ENCODE peak calls at places on chromosomes 3 and 15, in seven cellular contexts. One of them, this sample, is unnamed.

GRCh38 chr3:37969601-37970100 is 20.9 kb upstream of the VILL start:
- DNase-seq in trophoblast cell: no peak
- DNase-seq in IMR-90: no peak
- DNase-seq in neuronal stem cell: no peak
- DNase-seq in mesenchymal stem cell: no peak
- DNase-seq in H1: no peak
- DNase-seq in mesendoderm: no peak
- DNase-seq in this sample: peak

GRCh38 chr3:68306571-68306970 is 625.8 kb downstream of the TAFA4 start:
- DNase-seq in mesendoderm: peak
- DNase-seq in trophoblast cell: no peak
- DNase-seq in neuronal stem cell: peak
- DNase-seq in IMR-90: no peak
- DNase-seq in H1: no peak
- DNase-seq in mesenchymal stem cell: peak
- DNase-seq in this sample: peak

GRCh38 chr3:9681723-9682081 is 21.9 kb upstream of the CPNE9 start:
- DNase-seq in trophoblast cell: no peak
- DNase-seq in IMR-90: no peak
- DNase-seq in neuronal stem cell: no peak
- DNase-seq in mesendoderm: no peak
- DNase-seq in mesenchymal stem cell: no peak
- DNase-seq in H1: no peak
- DNase-seq in this sample: no peak

GRCh38 chr15:57165992-57166391 is 210.3 kb upstream of the CGNL1 start:
- DNase-seq in neuronal stem cell: no peak
- DNase-seq in trophoblast cell: no peak
- DNase-seq in mesenchymal stem cell: peak
- DNase-seq in IMR-90: peak
- DNase-seq in mesendoderm: no peak
- DNase-seq in H1: no peak
- DNase-seq in this sample: no peak

GRCh38 chr3:142251951-142252350 is 26.6 kb upstream of the GK5 start:
- DNase-seq in neuronal stem cell: no peak
- DNase-seq in H1: no peak
- DNase-seq in trophoblast cell: no peak
- DNase-seq in mesendoderm: peak
- DNase-seq in mesenchymal stem cell: no peak
- DNase-seq in IMR-90: no peak
- DNase-seq in this sample: no peak

GRCh38 chr3:194808709-194809108 is 123.0 kb downstream of the FAM43A start:
- DNase-seq in mesenchymal stem cell: peak
- DNase-seq in neuronal stem cell: no peak
- DNase-seq in IMR-90: peak
- DNase-seq in H1: no peak
- DNase-seq in mesendoderm: no peak
- DNase-seq in trophoblast cell: no peak
- DNase-seq in this sample: no peak

GRCh38 chr3:173748140-173748539 is 350.6 kb downstream of the NLGN1 start:
- DNase-seq in mesendoderm: no peak
- DNase-seq in trophoblast cell: peak
- DNase-seq in mesenchymal stem cell: no peak
- DNase-seq in neuronal stem cell: no peak
- DNase-seq in H1: no peak
- DNase-seq in IMR-90: no peak
- DNase-seq in this sample: no peak

GRCh38 chr3:22161315-22161714 is 410.3 kb upstream of the ZNF385D start:
- DNase-seq in neuronal stem cell: no peak
- DNase-seq in trophoblast cell: no peak
- DNase-seq in mesenchymal stem cell: no peak
- DNase-seq in H1: no peak
- DNase-seq in mesendoderm: no peak
- DNase-seq in IMR-90: no peak
- DNase-seq in this sample: no peak

GRCh38 chr15:99076109-99076508 is 28.8 kb upstream of the SYNM start:
- DNase-seq in H1: no peak
- DNase-seq in mesendoderm: no peak
- DNase-seq in trophoblast cell: no peak
- DNase-seq in mesenchymal stem cell: no peak
- DNase-seq in IMR-90: no peak
- DNase-seq in neuronal stem cell: no peak
- DNase-seq in this sample: no peak

GRCh38 chr3:11553436-11554235 is 90.1 kb downstream of the VGLL4 start:
- DNase-seq in mesenchymal stem cell: peak
- DNase-seq in mesendoderm: no peak
- DNase-seq in trophoblast cell: no peak
- DNase-seq in IMR-90: peak
- DNase-seq in neuronal stem cell: no peak
- DNase-seq in H1: no peak
- DNase-seq in this sample: no peak

GRCh38 chr3:192597511-192597910 is 129.8 kb downstream of the FGF12 start:
- DNase-seq in IMR-90: no peak
- DNase-seq in neuronal stem cell: no peak
- DNase-seq in trophoblast cell: peak
- DNase-seq in H1: no peak
- DNase-seq in mesenchymal stem cell: no peak
- DNase-seq in mesendoderm: peak
- DNase-seq in this sample: no peak

GRCh38 chr3:182116386-182116785 is 404.7 kb downstream of the SOX2 start:
- DNase-seq in mesenchymal stem cell: no peak
- DNase-seq in IMR-90: no peak
- DNase-seq in neuronal stem cell: no peak
- DNase-seq in trophoblast cell: no peak
- DNase-seq in mesendoderm: no peak
- DNase-seq in H1: no peak
- DNase-seq in this sample: no peak

GRCh38 chr3:45011756-45012441 is 14.2 kb upstream of the CLEC3B start:
- DNase-seq in H1: no peak
- DNase-seq in IMR-90: peak
- DNase-seq in trophoblast cell: peak
- DNase-seq in mesenchymal stem cell: peak
- DNase-seq in neuronal stem cell: no peak
- DNase-seq in mesendoderm: peak
- DNase-seq in this sample: no peak

GRCh38 chr15:52236015-52236414 is 44.8 kb upstream of the GNB5 start:
- DNase-seq in mesendoderm: peak
- DNase-seq in IMR-90: no peak
- DNase-seq in mesenchymal stem cell: no peak
- DNase-seq in trophoblast cell: no peak
- DNase-seq in H1: no peak
- DNase-seq in neuronal stem cell: no peak
- DNase-seq in this sample: no peak

GRCh38 chr3:191070762-191071365 is 128.2 kb upstream of the OSTN start:
- DNase-seq in trophoblast cell: no peak
- DNase-seq in H1: no peak
- DNase-seq in neuronal stem cell: no peak
- DNase-seq in mesenchymal stem cell: no peak
- DNase-seq in mesendoderm: no peak
- DNase-seq in IMR-90: peak
- DNase-seq in this sample: no peak

GRCh38 chr15:94070341-94071275 is 160.8 kb upstream of the MCTP2 start:
- DNase-seq in H1: no peak
- DNase-seq in mesendoderm: peak
- DNase-seq in mesenchymal stem cell: peak
- DNase-seq in neuronal stem cell: no peak
- DNase-seq in trophoblast cell: no peak
- DNase-seq in IMR-90: no peak
- DNase-seq in this sample: peak
- H2BK5ac ChIP-seq in H1: no peak
- H2BK5ac ChIP-seq in mesendoderm: no peak
- H2BK5ac ChIP-seq in mesenchymal stem cell: no peak
- H2BK5ac ChIP-seq in neuronal stem cell: no peak
- H2BK5ac ChIP-seq in trophoblast cell: no peak
- H2BK5ac ChIP-seq in IMR-90: no peak
- H2BK5ac ChIP-seq in this sample: peak

GRCh38 chr15:77689821-77690220 is 57.1 kb upstream of the LINGO1 start:
- DNase-seq in trophoblast cell: no peak
- DNase-seq in IMR-90: no peak
- DNase-seq in mesendoderm: no peak
- DNase-seq in mesenchymal stem cell: no peak
- DNase-seq in neuronal stem cell: no peak
- DNase-seq in H1: no peak
- DNase-seq in this sample: no peak
- H2AK5ac ChIP-seq in trophoblast cell: no peak
- H2AK5ac ChIP-seq in IMR-90: no peak
- H2AK5ac ChIP-seq in mesendoderm: no peak
- H2AK5ac ChIP-seq in mesenchymal stem cell: no peak
- H2AK5ac ChIP-seq in neuronal stem cell: no peak
- H2AK5ac ChIP-seq in H1: no peak
- H2AK5ac ChIP-seq in this sample: no peak

DNA sequence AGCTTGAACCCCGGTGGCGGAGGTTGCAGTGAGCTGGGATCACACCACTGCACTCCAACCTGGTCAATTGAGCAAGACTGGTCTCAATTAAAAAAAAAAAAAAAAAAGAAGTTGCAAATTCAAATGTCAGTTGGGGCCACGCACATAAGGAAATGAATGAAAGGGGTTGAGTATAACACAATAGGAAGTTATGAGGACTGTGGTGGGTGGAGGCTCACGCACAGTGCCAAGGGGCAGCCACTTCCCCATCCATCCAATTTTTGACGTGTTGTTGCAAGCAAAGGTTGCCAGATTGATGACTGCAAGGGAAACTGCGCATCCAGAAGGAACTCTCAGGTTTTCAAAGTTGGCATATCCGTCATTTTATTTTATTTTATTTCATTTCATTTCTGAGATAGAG is 532.2 kb downstream of the NTRK3 start:
- DNase-seq in H1: no peak
- DNase-seq in IMR-90: no peak
- DNase-seq in trophoblast cell: no peak
- DNase-seq in mesendoderm: no peak
- DNase-seq in mesenchymal stem cell: no peak
- DNase-seq in neuronal stem cell: no peak
- DNase-seq in this sample: no peak
- H2BK5ac ChIP-seq in H1: no peak
- H2BK5ac ChIP-seq in IMR-90: no peak
- H2BK5ac ChIP-seq in trophoblast cell: no peak
- H2BK5ac ChIP-seq in mesendoderm: no peak
- H2BK5ac ChIP-seq in mesenchymal stem cell: no peak
- H2BK5ac ChIP-seq in neuronal stem cell: no peak
- H2BK5ac ChIP-seq in this sample: no peak

DNA sequence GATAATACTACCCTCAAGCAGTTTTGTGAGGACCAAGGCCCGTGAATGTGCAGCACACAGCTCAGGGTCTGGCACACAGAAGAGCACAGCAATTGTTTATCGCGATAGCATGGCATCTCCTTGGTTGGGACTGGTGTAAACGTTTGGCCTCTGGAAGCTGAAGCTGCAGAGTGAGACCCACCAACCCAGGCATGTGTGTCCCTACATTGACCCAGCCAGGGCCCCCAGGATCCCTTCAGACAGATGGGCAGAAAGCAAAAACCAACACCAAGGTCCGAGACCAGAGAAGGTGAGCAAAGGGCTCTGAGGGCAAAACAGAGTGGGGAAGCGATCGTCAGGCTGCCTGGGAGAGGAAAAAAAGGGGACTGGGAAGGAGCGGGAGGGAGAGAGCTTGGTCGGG is 12.6 kb upstream of the PSTPIP1 start:
- DNase-seq in neuronal stem cell: no peak
- DNase-seq in mesenchymal stem cell: no peak
- DNase-seq in IMR-90: no peak
- DNase-seq in trophoblast cell: no peak
- DNase-seq in mesendoderm: no peak
- DNase-seq in H1: no peak
- DNase-seq in this sample: no peak
- H2AK5ac ChIP-seq in neuronal stem cell: peak
- H2AK5ac ChIP-seq in mesenchymal stem cell: no peak
- H2AK5ac ChIP-seq in IMR-90: no peak
- H2AK5ac ChIP-seq in trophoblast cell: no peak
- H2AK5ac ChIP-seq in mesendoderm: no peak
- H2AK5ac ChIP-seq in H1: no peak
- H2AK5ac ChIP-seq in this sample: no peak

DNA sequence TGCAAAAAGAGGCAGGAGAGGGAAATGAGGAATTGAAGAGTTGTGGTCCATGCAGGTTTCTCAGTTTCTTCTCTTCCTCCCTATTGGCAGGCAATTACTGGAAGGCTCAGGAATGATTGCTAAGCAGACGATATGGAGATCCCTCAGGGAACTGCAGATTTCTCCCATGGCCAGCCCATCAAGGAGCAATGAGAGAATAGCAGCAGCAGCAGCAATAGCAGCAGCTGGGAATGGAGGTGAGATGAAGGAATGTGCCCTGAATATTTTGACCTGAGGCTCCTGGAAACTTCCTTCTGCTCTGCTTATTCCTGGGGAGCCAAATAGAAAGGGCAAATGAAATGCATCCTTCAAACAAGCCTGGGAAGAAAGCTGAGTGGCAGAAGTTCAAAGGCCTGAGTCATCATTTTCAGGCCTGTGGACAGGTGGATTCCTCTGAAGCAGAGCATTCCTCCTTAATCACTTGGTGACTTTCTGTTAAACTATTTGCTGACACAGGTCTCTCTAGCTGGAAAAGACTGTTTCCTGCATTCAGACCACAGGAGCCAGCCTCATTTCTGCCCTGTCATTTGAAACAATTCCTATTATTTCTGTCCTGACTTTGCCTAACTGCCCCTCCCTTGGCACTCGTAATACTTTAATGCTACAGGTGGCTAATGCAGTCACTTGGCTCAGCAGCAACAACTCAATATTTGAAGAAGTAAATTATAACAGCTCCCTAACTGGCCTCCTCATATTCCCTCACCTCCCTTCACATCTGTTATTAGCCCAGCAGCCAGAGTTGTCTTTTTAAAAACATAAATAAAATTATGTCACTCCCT is 146.9 kb upstream of the GADL1 start:
- DNase-seq in neuronal stem cell: peak
- DNase-seq in mesendoderm: peak
- DNase-seq in IMR-90: peak
- DNase-seq in mesenchymal stem cell: peak
- DNase-seq in trophoblast cell: peak
- DNase-seq in H1: peak
- DNase-seq in this sample: peak
- H2BK5ac ChIP-seq in neuronal stem cell: no peak
- H2BK5ac ChIP-seq in mesendoderm: no peak
- H2BK5ac ChIP-seq in IMR-90: no peak
- H2BK5ac ChIP-seq in mesenchymal stem cell: peak
- H2BK5ac ChIP-seq in trophoblast cell: no peak
- H2BK5ac ChIP-seq in H1: no peak
- H2BK5ac ChIP-seq in this sample: no peak

GRCh38 chr15:90126022-90126421 is 23.8 kb upstream of the IDH2 start:
- DNase-seq in mesendoderm: no peak
- DNase-seq in mesenchymal stem cell: no peak
- DNase-seq in IMR-90: no peak
- DNase-seq in H1: no peak
- DNase-seq in neuronal stem cell: no peak
- DNase-seq in trophoblast cell: no peak
- DNase-seq in this sample: no peak
- H2AK5ac ChIP-seq in mesendoderm: no peak
- H2AK5ac ChIP-seq in mesenchymal stem cell: no peak
- H2AK5ac ChIP-seq in IMR-90: no peak
- H2AK5ac ChIP-seq in H1: no peak
- H2AK5ac ChIP-seq in neuronal stem cell: no peak
- H2AK5ac ChIP-seq in trophoblast cell: no peak
- H2AK5ac ChIP-seq in this sample: no peak

This sample was measured in H9.